ENCODE peak calls at places on chromosomes 11 and 22, in five cellular contexts. G is GM12891, F is stomach, S is HepG2, E is HL-60. P is an unnamed sample.

GRCh38 chr11:86464509-86465221 is 90.0 kb downstream of the CCDC81 start:
- DNase-seq in G (no peak), F (no peak), E (no peak), S (no peak), P (no peak)

GRCh38 chr11:64250875-64251721 is at the start of gene PLCB3:
- DNase-seq in E (no peak), F (peak; percentile 71), S (no peak), G (peak; percentile 92), P (peak; percentile 86)

GRCh38 chr11:119100246-119100959 is 1.2 kb downstream of the DPAGT1 start:
- DNase-seq in E (no peak), G (no peak), S (peak; percentile 62), F (no peak), P (no peak)

GRCh38 chr11:765025-765801 is 12.1 kb downstream of the GATD1 start:
- DNase-seq in F (peak; percentile 63), S (peak; percentile 35), E (peak; percentile 70), G (no peak), P (no peak)

GRCh38 chr11:118230088-118230487 is 5.3 kb upstream of the JAML start:
- DNase-seq in E (no peak), G (no peak), F (no peak), S (no peak), P (no peak)

GRCh38 chr11:102617491-102618026 is 7.6 kb downstream of the MMP20 start:
- DNase-seq in S (no peak), E (no peak), F (no peak), G (no peak), P (no peak)

GRCh38 chr22:35312198-35313059 is 12.7 kb downstream of the TOM1 start:
- DNase-seq in E (no peak), G (no peak), F (no peak), S (peak; percentile 90), P (no peak)

GRCh38 chr11:104098555-104098954 is 62.1 kb downstream of the DDI1 start:
- DNase-seq in G (no peak), F (no peak), E (no peak), S (no peak), P (no peak)

GRCh38 chr11:135027461-135027860 is 615.4 kb upstream of the B3GAT1 start:
- DNase-seq in S (peak; percentile 12), F (peak; percentile 35), E (no peak), G (peak; percentile 34), P (no peak)

GRCh38 chr11:44258190-44258489 is 51.8 kb downstream of the ALX4 start:
- DNase-seq in S (no peak), G (no peak), F (no peak), E (no peak), P (no peak)

GRCh38 chr11:5603326-5603725 is 6.9 kb downstream of the TRIM6 start:
- DNase-seq in F (no peak), S (no peak), G (no peak), E (no peak), P (no peak)

GRCh38 chr22:47090591-47091240 is 328.3 kb downstream of the TBC1D22A start:
- DNase-seq in F (no peak), G (no peak), E (no peak), S (no peak), P (peak; percentile 62)

GRCh38 chr11:284081-285020 is 4.6 kb upstream of the PGGHG start:
- DNase-seq in G (no peak), E (no peak), S (no peak), F (no peak), P (peak; percentile 45)

GRCh38 chr11:105860105-105860504 is 161.9 kb downstream of the MSANTD4 start:
- DNase-seq in G (no peak), S (no peak), F (no peak), E (no peak), P (no peak)

GRCh38 chr22:40684728-40685127 is 5.4 kb downstream of the MCHR1 start:
- DNase-seq in G (no peak), E (no peak), F (no peak), S (no peak), P (peak; percentile 76)

GRCh38 chr11:58513747-58514367 is 6.0 kb upstream of the OR5B21 start:
- DNase-seq in F (no peak), S (peak; percentile 51), E (no peak), G (no peak), P (peak; percentile 54)

GRCh38 chr11:108364159-108364558 is 103.2 kb downstream of the C11orf65 start:
- DNase-seq in G (no peak), S (no peak), F (no peak), E (no peak), P (no peak)

GRCh38 chr11:15505155-15505554 is 390.4 kb downstream of the INSC start:
- DNase-seq in F (no peak), S (no peak), G (no peak), E (no peak), P (no peak)

GRCh38 chr11:87150936-87151335 is 113.2 kb downstream of the TMEM135 start:
- DNase-seq in S (no peak), E (no peak), G (no peak), F (no peak), P (no peak)

GRCh38 chr11:44256673-44257291 is 53.2 kb downstream of the ALX4 start:
- DNase-seq in F (peak; percentile 17), G (no peak), S (peak; percentile 22), E (no peak), P (no peak)

GRCh38 chr22:37218771-37219411 is 6.6 kb upstream of the SSTR3 start:
- DNase-seq in F (no peak), E (no peak), G (peak; percentile 53), S (no peak), P (no peak)

GRCh38 chr11:76670475-76671235 is at the start of gene LRRC32:
- DNase-seq in G (no peak), S (no peak), E (no peak), F (peak; percentile 45), P (no peak)

GRCh38 chr22:47623056-47623739 is 860.7 kb downstream of the TBC1D22A start:
- DNase-seq in G (no peak), S (no peak), E (no peak), F (no peak), P (peak; percentile 19)

GRCh38 chr11:5624489-5625278 is at the start of gene TRIM34:
- DNase-seq in E (peak; percentile 15), F (peak; percentile 56), S (no peak), G (peak; percentile 67), P (peak; percentile 53)

GRCh38 chr11:129694966-129695365 is 120.7 kb upstream of the TMEM45B start:
- DNase-seq in F (no peak), E (no peak), S (no peak), G (no peak), P (no peak)

GRCh38 chr22:29623059-29623458 is 19.6 kb downstream of the NF2 start:
- DNase-seq in E (no peak), G (no peak), F (no peak), S (no peak), P (no peak)

GRCh38 chr22:47299879-47300697 is 537.6 kb downstream of the TBC1D22A start:
- DNase-seq in S (no peak), E (no peak), G (no peak), F (peak; percentile 22), P (no peak)

GRCh38 chr11:60982184-60982583 is 10.7 kb downstream of the CD6 start:
- DNase-seq in E (no peak), G (no peak), F (no peak), S (no peak), P (no peak)

GRCh38 chr11:86955111-86955673 is at the start of gene FZD4:
- DNase-seq in G (peak; percentile 77), S (peak; percentile 76), E (no peak), F (peak; percentile 93), P (peak; percentile 87)

GRCh38 chr22:19884954-19885751 is 30.5 kb upstream of the GNB1L start:
- DNase-seq in G (no peak), E (no peak), F (no peak), S (no peak), P (no peak)

GRCh38 chr11:125315088-125315740 is 150.7 kb downstream of the PKNOX2 start:
- DNase-seq in S (no peak), E (no peak), F (peak; percentile 49), G (no peak), P (no peak)

GRCh38 chr22:21726650-21727049 is 8.9 kb downstream of the YPEL1 start:
- DNase-seq in E (no peak), G (peak; percentile 62), F (no peak), S (peak; percentile 57), P (peak; percentile 36)

GRCh38 chr11:12232160-12232559 is 121.8 kb downstream of the MICAL2 start:
- DNase-seq in F (no peak), E (no peak), G (no peak), S (no peak), P (no peak)
- TF ChIP-seq POLR2AphosphoS5 in F (no peak), E (no peak), G (no peak), S (no peak), P (no peak)

GRCh38 chr22:39487826-39488520 is 14.1 kb upstream of the MIEF1 start:
- DNase-seq in S (no peak), E (no peak), F (no peak), G (no peak), P (no peak)

GRCh38 chr22:39490135-39490798 is 11.8 kb upstream of the MIEF1 start:
- DNase-seq in G (peak; percentile 95), E (peak; percentile 63), S (peak; percentile 62), F (peak; percentile 76), P (peak; percentile 81)

GRCh38 chr22:39486951-39487825 is 14.9 kb upstream of the MIEF1 start:
- DNase-seq in E (no peak), G (no peak), F (no peak), S (no peak), P (no peak)

GRCh38 chr22:39489094-39490068 is 12.7 kb upstream of the MIEF1 start:
- DNase-seq in S (no peak), G (no peak), E (no peak), F (no peak), P (no peak)

DNA sequence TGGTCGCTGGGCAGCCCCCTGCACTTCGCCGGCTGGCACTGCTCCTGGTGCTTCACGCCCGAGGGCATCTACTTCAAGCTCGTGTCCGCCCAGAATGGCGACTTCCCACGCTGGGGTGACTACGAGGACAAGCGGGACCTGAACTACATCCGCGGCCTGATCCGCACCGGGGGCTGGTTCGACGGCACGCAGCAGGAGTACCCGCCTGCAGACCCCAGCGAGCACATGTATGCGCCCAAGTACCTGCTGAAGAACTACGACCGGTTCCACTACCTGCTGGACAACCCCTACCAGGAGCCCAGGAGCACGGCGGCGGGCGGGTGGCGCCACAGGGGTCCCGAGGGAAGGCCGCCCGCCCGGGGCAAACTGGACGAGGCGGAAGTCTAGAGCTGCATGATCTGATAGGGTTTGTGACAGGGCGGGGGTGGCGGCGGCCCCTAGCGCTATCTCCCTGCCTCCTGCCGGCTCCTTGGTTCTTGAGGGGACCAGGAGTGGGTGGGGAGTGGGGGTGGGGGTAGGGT is 13.5 kb upstream of the MIEF1 start:
- DNase-seq in F (no peak), S (no peak), G (no peak), E (no peak), P (no peak)
- TF ChIP-seq POLR2AphosphoS5 in F (no peak), S (no peak), G (no peak), E (no peak), P (no peak)

GRCh38 chr22:45930324-45930723 is 46.6 kb downstream of the WNT7B start:
- DNase-seq in E (no peak), F (no peak), S (no peak), G (no peak), P (no peak)
- TF ChIP-seq POLR2AphosphoS5 in E (no peak), F (no peak), S (no peak), G (no peak), P (no peak)

DNA sequence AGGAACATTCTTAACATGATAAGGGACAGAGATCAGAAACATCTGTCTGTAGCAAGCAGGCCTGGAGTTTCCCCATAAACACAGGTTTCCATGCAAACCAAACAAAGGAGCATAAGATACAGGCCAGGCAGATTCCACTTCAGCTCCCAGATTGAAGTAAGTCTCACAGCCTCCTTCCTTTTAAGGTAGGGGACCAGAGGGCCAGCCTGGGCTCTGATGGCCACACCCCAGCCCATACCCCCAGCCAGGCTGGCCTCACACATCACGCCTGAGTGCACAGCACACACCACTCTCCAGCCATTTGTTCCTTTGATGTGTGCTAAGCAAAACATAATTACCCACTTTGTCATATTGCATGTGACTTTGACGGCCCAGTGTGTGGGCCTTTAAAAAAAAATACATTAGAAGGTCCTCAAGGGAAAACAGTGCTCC is 518.7 kb downstream of the NTM start:
- DNase-seq in F (no peak), G (no peak), E (no peak), S (no peak), P (no peak)
- TF ChIP-seq POLR2AphosphoS5 in F (no peak), G (no peak), E (no peak), S (no peak), P (no peak)